ENCODE peak calls at places on chromosomes 7 and 10, in seven cellular contexts. I is renal cortical epithelial cell; N is stimulated activated naive CD8-positive, alpha-beta T cell treated with anti-CD3 and anti-CD28 coated beads, Interleukin-15, amount 100 ng/mL, for 72 hours; O is effector CD4-positive, alpha-beta T cell; C is GM12865; S is activated T-cell treated with anti-CD3 and anti-CD28 coated beads for 4 hours; W is kidney tubule cell. U is an unnamed sample.

GRCh38 chr10:110556993-110557601 is 10.4 kb upstream of the SMC3 start:
- DNase-seq in I (peak), N (peak), O (peak), C (peak), S (peak), W (peak), U (no peak)

GRCh38 chr7:149817836-149818535 is 20.2 kb upstream of the ZNF862 start:
- DNase-seq in I (no peak), N (no peak), O (no peak), C (no peak), S (no peak), W (no peak), U (no peak)

GRCh38 chr7:36600869-36601530 is 123.3 kb downstream of the AOAH start:
- DNase-seq in I (peak), N (no peak), O (no peak), C (no peak), S (no peak), W (peak), U (peak)

GRCh38 chr10:44894691-44895090 is 16.4 kb upstream of the TMEM72 start:
- DNase-seq in I (no peak), N (no peak), O (no peak), C (no peak), S (no peak), W (no peak), U (no peak)

GRCh38 chr10:60952067-60952845 is 8.3 kb upstream of the RHOBTB1 start:
- DNase-seq in I (no peak), N (no peak), O (no peak), C (no peak), S (no peak), W (no peak), U (no peak)

GRCh38 chr7:28096713-28097112 is 83.9 kb downstream of the JAZF1 start:
- DNase-seq in I (peak), N (peak), O (peak), C (peak), S (peak), W (peak), U (peak)

GRCh38 chr10:10804998-10805737 is 212.5 kb upstream of the CELF2 start:
- DNase-seq in I (peak), N (no peak), O (no peak), C (peak), S (no peak), W (peak), U (peak)

GRCh38 chr7:82323806-82324205 is 119.8 kb downstream of the CACNA2D1 start:
- DNase-seq in I (peak), N (no peak), O (no peak), C (no peak), S (no peak), W (no peak), U (no peak)

GRCh38 chr7:155461631-155462030 is 3.7 kb downstream of the EN2 start:
- DNase-seq in I (no peak), N (no peak), O (no peak), C (no peak), S (no peak), W (no peak), U (no peak)

GRCh38 chr7:105268511-105269392 is 120.0 kb downstream of the SRPK2 start:
- DNase-seq in I (peak), N (peak), O (no peak), C (peak), S (no peak), W (peak), U (peak)

GRCh38 chr7:12119638-12120303 is 91.3 kb upstream of the TMEM106B start:
- DNase-seq in I (no peak), N (no peak), O (no peak), C (no peak), S (no peak), W (no peak), U (no peak)

GRCh38 chr10:103040424-103040823 is 122.3 kb downstream of the CNNM2 start:
- DNase-seq in I (peak), N (no peak), O (no peak), C (no peak), S (no peak), W (peak), U (no peak)

GRCh38 chr10:18211862-18212261 is 71.6 kb downstream of the CACNB2 start:
- DNase-seq in I (no peak), N (no peak), O (no peak), C (no peak), S (no peak), W (no peak), U (no peak)

GRCh38 chr10:51733061-51733460 is 33.7 kb upstream of the CSTF2T start:
- DNase-seq in I (peak), N (no peak), O (no peak), C (no peak), S (no peak), W (peak), U (no peak)

GRCh38 chr7:28631995-28632394 is 219.7 kb downstream of the CREB5 start:
- DNase-seq in I (no peak), N (no peak), O (no peak), C (no peak), S (no peak), W (no peak), U (no peak)

GRCh38 chr10:110789604-110790428 is 81.9 kb upstream of the PDCD4 start:
- DNase-seq in I (no peak), N (no peak), O (no peak), C (peak), S (no peak), W (no peak), U (no peak)

GRCh38 chr10:128211953-128212727 is 85.9 kb upstream of the MKI67 start:
- DNase-seq in I (peak), N (peak), O (peak), C (peak), S (peak), W (peak), U (peak)

GRCh38 chr10:37855691-37856090 is 1.7 kb downstream of the ZNF248 start:
- DNase-seq in I (peak), N (no peak), O (no peak), C (no peak), S (no peak), W (no peak), U (no peak)

GRCh38 chr10:89466599-89467035 is 52.2 kb downstream of the IFIT5 start:
- DNase-seq in I (peak), N (no peak), O (no peak), C (peak), S (no peak), W (peak), U (peak)

GRCh38 chr7:69526570-69526969 is 71.7 kb upstream of the AUTS2 start:
- DNase-seq in I (no peak), N (no peak), O (no peak), C (no peak), S (no peak), W (no peak), U (no peak)

GRCh38 chr7:44961844-44962482 is 16.9 kb downstream of the MYO1G start:
- DNase-seq in I (no peak), N (no peak), O (no peak), C (peak), S (no peak), W (no peak), U (no peak)

GRCh38 chr10:43160067-43160918 is 22.0 kb downstream of the CSGALNACT2 start:
- DNase-seq in I (peak), N (peak), O (no peak), C (no peak), S (peak), W (peak), U (no peak)

GRCh38 chr10:118151461-118151860 is 104.7 kb upstream of the RAB11FIP2 start:
- DNase-seq in I (no peak), N (no peak), O (no peak), C (no peak), S (no peak), W (peak), U (no peak)

GRCh38 chr10:7625836-7626235 is 40.9 kb downstream of the ITIH5 start:
- DNase-seq in I (no peak), N (no peak), O (no peak), C (no peak), S (no peak), W (no peak), U (no peak)

GRCh38 chr7:92546856-92547497 is 18.4 kb downstream of the RBM48 start:
- DNase-seq in I (no peak), N (no peak), O (no peak), C (no peak), S (no peak), W (no peak), U (no peak)

GRCh38 chr10:112949875-112950507 is at the start of gene TCF7L2:
- DNase-seq in I (peak), N (peak), O (peak), C (peak), S (peak), W (peak), U (peak)

GRCh38 chr10:70494966-70495365 is 16.4 kb downstream of the PALD1 start:
- DNase-seq in I (no peak), N (no peak), O (no peak), C (peak), S (no peak), W (no peak), U (no peak)

GRCh38 chr7:114819629-114820362 is 102.1 kb upstream of the MDFIC start:
- DNase-seq in I (peak), N (no peak), O (no peak), C (no peak), S (no peak), W (peak), U (peak)

GRCh38 chr10:59342723-59343122 is 19.6 kb downstream of the FAM13C start:
- DNase-seq in I (no peak), N (no peak), O (no peak), C (no peak), S (no peak), W (no peak), U (no peak)